ENCODE peak calls at places on chromosomes 12 and 14, in six cellular contexts. W is H7, F is fibroblast of lung, O is GM06990, M is cardiac muscle cell, A is mammary epithelial cell. J is an unnamed sample.

GRCh38 chr14:100540141-100540925 is 46.9 kb downstream of the BEGAIN start:
- DNase-seq in F (no peak), A (no peak), O (no peak), M (peak), W (peak), J (peak)

GRCh38 chr12:67921286-67921685 is 68.0 kb upstream of the IFNG-AS1 start:
- DNase-seq in A (peak), O (no peak), W (no peak), F (peak), M (no peak), J (no peak)

GRCh38 chr12:32603858-32604257 is 75.2 kb upstream of the DNM1L start:
- DNase-seq in F (peak), W (no peak), M (peak), O (peak), A (peak), J (no peak)

GRCh38 chr14:31486764-31487163 is 1.1 kb downstream of the GPR33 start:
- DNase-seq in A (no peak), W (no peak), F (no peak), O (no peak), M (no peak), J (no peak)

GRCh38 chr12:13362260-13362841 is 165.8 kb downstream of the EMP1 start:
- DNase-seq in F (peak), W (peak), M (peak), A (peak), O (no peak), J (peak)

GRCh38 chr12:85979641-85980040 is 105.5 kb downstream of the NTS start:
- DNase-seq in M (no peak), F (no peak), O (no peak), W (no peak), A (no peak), J (no peak)

GRCh38 chr12:81668475-81668874 is 90.7 kb downstream of the PPFIA2 start:
- DNase-seq in A (peak), F (peak), W (no peak), O (no peak), M (peak), J (no peak)

GRCh38 chr12:40107803-40108620 is 2.1 kb upstream of the SLC2A13 start:
- DNase-seq in A (peak), F (no peak), W (no peak), O (no peak), M (peak), J (no peak)

GRCh38 chr14:60245316-60246177 is 3.5 kb upstream of the PPM1A start:
- DNase-seq in A (no peak), M (no peak), O (peak), F (no peak), W (no peak), J (no peak)

GRCh38 chr14:38420045-38420444 is 164.2 kb upstream of the CLEC14A start:
- DNase-seq in F (peak), O (no peak), W (no peak), M (peak), A (no peak), J (no peak)

GRCh38 chr12:116406529-116406928 is 129.0 kb upstream of the MED13L start:
- DNase-seq in O (peak), M (peak), W (peak), F (no peak), A (peak), J (peak)

GRCh38 chr14:91153360-91153759 is 39.5 kb downstream of the DGLUCY start:
- DNase-seq in F (no peak), M (no peak), W (no peak), A (no peak), O (no peak), J (no peak)

GRCh38 chr14:105476937-105477658 is 2.5 kb downstream of the CRIP2 start:
- DNase-seq in F (no peak), M (peak), A (no peak), W (no peak), O (no peak), J (peak)

GRCh38 chr12:27015730-27016076 is 1.5 kb upstream of the TM7SF3 start:
- DNase-seq in A (peak), W (no peak), M (peak), F (peak), O (peak), J (no peak)

GRCh38 chr12:91172051-91172450 is 10.6 kb downstream of the DCN start:
- DNase-seq in W (no peak), A (no peak), O (no peak), M (peak), F (no peak), J (no peak)

GRCh38 chr14:52882824-52883223 is 68.0 kb downstream of the FERMT2 start:
- DNase-seq in W (no peak), M (no peak), O (no peak), A (no peak), F (no peak), J (no peak)

GRCh38 chr14:42192659-42193425 is 586.2 kb downstream of the LRFN5 start:
- DNase-seq in O (no peak), A (peak), M (peak), W (no peak), F (peak), J (no peak)

GRCh38 chr12:94198469-94198868 is 50.1 kb downstream of the PLXNC1 start:
- DNase-seq in F (no peak), M (no peak), O (no peak), W (no peak), A (no peak), J (no peak)

GRCh38 chr14:35470775-35471174 is 63.2 kb upstream of the INSM2 start:
- DNase-seq in A (peak), F (peak), M (peak), W (peak), O (no peak), J (peak)

GRCh38 chr12:23949212-23950010 is at the start of gene SOX5:
- DNase-seq in W (peak), A (no peak), O (no peak), M (peak), F (peak), J (no peak)

DNA sequence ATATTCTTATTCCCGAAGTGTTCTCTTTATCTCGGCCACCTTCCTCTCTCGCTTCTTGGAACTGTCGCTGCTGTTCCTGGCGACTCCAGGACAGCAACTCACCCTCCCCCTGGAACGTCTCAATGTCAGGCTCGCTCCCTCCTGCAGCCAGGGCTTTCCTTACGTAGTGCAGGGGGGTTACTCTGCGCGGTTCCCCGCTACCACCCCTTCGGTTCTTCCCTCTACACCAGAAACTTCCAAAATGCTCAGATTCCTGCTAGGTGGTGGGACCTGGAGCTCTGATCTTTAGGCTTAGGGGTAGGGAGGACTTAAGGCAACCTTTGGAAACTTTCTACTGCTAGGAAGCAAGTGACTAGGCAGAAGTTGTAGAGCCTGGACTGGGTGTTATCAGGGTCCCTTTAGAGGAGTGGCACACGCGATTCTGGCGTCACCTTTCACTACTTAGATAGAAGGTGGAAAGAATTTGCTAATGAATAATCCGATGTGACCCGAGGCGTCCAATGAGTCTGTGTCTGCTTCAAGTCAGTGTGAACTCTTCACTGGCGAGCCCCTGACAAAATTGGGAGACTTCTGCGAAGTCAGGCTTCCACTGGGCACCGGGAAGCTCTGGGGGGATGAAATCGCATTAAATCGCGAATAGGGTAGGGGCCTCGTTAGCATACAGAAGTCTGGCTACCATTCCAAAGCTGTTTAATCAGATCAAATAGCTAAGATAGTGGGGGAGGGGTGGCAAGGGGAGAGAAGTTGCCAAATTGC is 900 bp upstream of the DPF3 start:
- DNase-seq in A (no peak), M (no peak), W (peak), F (peak), O (peak), J (peak)
- H3K4me3 ChIP-seq in A (peak), M (peak), W (peak), F (peak), O (peak), J (peak)

DNA sequence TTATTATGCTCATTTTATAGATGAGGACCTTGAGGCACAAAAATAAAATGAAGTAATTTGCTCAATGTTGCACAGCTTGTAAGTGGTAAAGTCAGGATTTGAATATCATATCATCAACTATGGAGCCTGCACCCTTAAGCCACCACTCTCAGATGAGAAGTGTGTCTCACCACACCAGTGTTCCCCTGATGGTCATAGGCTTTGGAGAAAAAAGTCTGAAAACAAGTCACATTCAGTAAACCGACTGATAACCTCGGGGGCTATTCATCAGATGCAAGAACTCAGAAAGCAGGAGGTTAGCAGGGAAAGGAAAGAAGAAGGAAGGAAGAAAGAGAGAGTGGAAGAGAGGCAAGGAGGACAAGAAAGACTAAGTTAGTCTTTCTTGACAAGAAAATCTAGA is 2.8 kb downstream of the TSHR start:
- DNase-seq in W (no peak), O (no peak), A (no peak), F (no peak), M (no peak), J (no peak)
- H3K4me3 ChIP-seq in W (no peak), O (no peak), A (no peak), F (no peak), M (no peak), J (no peak)

GRCh38 chr14:99063620-99064225 is 208.3 kb downstream of the BCL11B start:
- DNase-seq in F (no peak), O (no peak), M (no peak), W (no peak), A (no peak), J (no peak)

GRCh38 chr14:99065551-99065950 is 206.4 kb downstream of the BCL11B start:
- DNase-seq in M (no peak), O (no peak), A (peak), F (no peak), W (peak), J (no peak)

GRCh38 chr14:99064262-99064954 is 207.6 kb downstream of the BCL11B start:
- DNase-seq in A (peak), F (peak), M (peak), W (no peak), O (no peak), J (no peak)

GRCh38 chr14:99062772-99063418 is 209.1 kb downstream of the BCL11B start:
- DNase-seq in A (no peak), F (no peak), O (no peak), M (no peak), W (no peak), J (no peak)

DNA sequence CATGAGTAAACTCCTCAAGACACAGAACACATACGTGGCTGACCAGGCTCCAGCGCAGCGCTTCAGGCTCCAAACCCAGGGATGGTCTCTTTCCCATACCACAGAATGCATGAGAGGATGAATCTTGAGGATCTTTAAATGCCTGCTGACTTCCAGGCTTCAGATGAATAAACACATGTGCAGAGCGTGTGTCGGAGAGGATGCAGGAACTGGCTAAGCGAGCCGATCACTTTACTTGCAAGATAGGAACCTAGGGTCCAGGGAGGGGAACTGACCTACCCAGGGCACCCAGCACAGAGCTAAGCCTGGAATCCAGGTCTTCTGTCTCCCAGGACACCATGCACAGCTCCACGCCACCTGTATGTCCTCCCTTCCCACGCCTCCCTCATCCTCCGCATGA is 209.8 kb downstream of the BCL11B start:
- DNase-seq in F (no peak), O (no peak), W (no peak), M (no peak), A (no peak), J (no peak)
- H3K4me3 ChIP-seq in F (no peak), O (no peak), W (no peak), M (no peak), A (no peak), J (no peak)

DNA sequence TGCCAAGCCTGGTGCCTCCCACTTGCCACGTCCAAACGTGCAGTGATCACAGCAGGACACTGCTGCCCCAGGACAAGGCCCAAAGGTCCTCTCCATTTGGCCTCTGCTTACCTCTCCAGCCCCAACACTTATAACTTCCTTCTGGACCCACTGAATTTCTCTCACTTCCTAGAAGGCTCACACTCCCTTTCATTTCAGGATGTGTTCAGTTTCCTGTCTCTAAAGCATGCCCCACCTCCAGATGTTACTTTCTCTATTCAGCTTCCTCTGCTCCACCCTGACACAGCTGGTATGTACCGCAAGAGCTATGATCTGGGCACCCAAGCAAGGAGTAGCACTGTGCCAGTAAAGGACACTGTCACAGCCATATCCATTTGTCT is 33.0 kb downstream of the CDKL1 start:
- DNase-seq in A (no peak), F (no peak), M (peak), W (no peak), O (peak), J (no peak)
- H3K4me3 ChIP-seq in A (no peak), F (peak), M (no peak), W (no peak), O (peak), J (no peak)

GRCh38 chr12:52907092-52907810 is 2.4 kb upstream of the KRT8 start:
- DNase-seq in F (peak), W (peak), M (peak), A (peak), O (no peak), J (peak)

GRCh38 chr12:52909256-52909655 is 4.4 kb upstream of the KRT8 start:
- DNase-seq in W (no peak), O (no peak), M (no peak), F (no peak), A (no peak), J (no peak)

GRCh38 chr12:52903285-52903854 is 1.5 kb downstream of the KRT8 start:
- DNase-seq in M (peak), W (peak), A (peak), O (peak), F (peak), J (peak)

GRCh38 chr12:52903855-52904508 is 894 bp downstream of the KRT8 start:
- DNase-seq in M (peak), F (peak), W (peak), O (peak), A (peak), J (peak)

GRCh38 chr12:52906049-52906645 is 1.3 kb upstream of the KRT8 start:
- DNase-seq in W (no peak), O (no peak), F (no peak), A (peak), M (no peak), J (no peak)
- H3K4me3 ChIP-seq in W (no peak), O (no peak), F (no peak), A (no peak), M (no peak), J (no peak)

GRCh38 chr12:65663648-65664047 is 160.6 kb upstream of the HMGA2 start:
- DNase-seq in M (no peak), A (no peak), O (no peak), F (peak), W (no peak), J (no peak)
- H3K4me3 ChIP-seq in M (no peak), A (no peak), O (no peak), F (no peak), W (no peak), J (no peak)

GRCh38 chr12:120116443-120116791 is at the start of gene RAB35:
- DNase-seq in O (no peak), M (no peak), W (no peak), A (no peak), F (no peak), J (no peak)
- H3K4me3 ChIP-seq in O (peak), M (peak), W (peak), A (peak), F (peak), J (peak)

DNA sequence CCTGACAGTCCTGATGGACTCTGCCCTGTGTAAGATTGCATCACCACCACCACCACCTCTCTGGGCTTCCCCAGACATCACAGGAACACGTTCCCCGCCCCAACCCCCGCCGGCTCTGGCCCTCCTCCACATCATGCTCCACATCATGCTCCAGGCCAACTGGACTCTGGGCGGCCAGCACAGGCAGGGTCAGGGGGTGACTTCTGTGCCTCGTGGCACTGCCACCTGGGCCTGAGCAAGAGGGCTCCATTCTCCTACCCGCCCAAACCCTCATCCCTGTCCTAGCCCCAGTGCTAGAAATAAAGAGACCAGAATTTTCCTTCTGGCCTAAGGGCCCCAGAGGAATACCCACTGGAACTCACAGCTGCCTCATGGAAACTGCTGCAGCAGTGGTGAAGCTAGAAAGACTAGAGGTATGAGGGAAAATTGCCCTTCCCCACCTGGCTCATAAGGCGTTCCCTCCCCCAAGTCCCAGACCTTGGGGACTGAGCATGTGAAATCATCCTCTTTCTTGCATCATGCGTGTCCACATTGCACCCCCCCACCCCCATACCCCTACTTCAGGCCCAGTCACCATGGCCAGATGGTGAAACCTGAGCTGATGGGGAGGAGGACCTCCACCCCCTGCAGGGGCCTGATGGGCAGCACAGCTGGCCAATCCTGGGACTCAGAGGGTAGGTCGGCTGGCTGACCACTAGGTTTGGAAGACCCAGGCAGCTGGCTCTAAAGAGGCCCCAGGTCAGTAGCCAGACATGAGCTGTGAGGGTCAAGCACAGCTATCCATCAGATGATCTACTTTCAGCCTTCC is at the start of gene INHBE:
- DNase-seq in A (no peak), M (peak), F (peak), W (peak), O (no peak), J (no peak)
- H3K4me3 ChIP-seq in A (no peak), M (no peak), F (no peak), W (peak), O (no peak), J (peak)

DNA sequence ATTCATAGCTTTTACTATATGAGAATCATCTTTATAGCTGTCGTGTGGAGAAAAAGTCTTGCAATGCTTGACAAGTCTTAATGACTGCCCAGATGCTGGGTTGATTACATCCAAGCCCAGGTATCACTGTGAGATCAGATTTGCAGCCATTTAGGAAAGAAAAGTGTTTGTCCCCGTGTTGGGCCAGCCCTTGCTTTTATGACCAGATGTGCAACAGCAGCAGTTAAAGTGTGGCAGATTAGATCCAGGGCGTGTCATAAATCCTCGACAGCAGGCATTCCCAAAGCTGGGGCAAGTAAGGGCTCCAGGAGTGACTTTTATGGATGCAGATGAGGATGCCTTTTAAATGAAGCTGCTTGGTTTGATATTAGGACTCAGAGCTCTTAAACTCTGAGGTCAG is 1.6 kb downstream of the SMOC1 start:
- DNase-seq in W (no peak), M (no peak), O (no peak), A (no peak), F (no peak), J (no peak)
- H3K4me3 ChIP-seq in W (no peak), M (no peak), O (no peak), A (no peak), F (no peak), J (no peak)

DNA sequence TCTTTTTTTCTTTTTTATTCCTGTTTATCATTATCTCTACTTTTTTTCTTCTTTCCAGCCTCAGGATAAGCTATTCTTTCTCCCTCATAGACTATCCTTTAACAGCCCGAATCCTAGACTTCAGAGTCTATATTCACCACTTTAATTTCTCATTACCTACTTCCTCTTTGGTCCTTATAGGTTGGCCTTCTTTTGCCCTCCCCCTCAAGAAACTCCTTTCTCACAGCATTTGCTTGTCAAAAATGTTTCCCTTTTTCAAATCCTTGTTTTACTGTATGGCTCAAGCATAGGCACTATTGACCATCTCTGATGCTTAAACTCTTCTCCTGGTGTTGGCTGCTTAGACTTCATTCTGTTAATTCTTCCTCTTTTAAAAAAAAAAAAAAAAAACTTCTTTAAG is 52.5 kb downstream of the KIAA0586 start:
- DNase-seq in O (no peak), A (no peak), W (no peak), F (no peak), M (no peak), J (no peak)
- H3K4me3 ChIP-seq in O (no peak), A (no peak), W (no peak), F (no peak), M (no peak), J (no peak)

J was measured in BE2C.